ENCODE peak calls at places on chromosomes 16 and 17, in seven cellular contexts. J, L, D, Z, N, U and S are unnamed samples.

GRCh38 chr16:9049241-9049640 is 42.2 kb upstream of the HAPSTR1 start:
- DNase-seq in J (peak), L (no peak), D (no peak), Z (no peak), N (no peak), U (no peak), S (no peak)

GRCh38 chr17:82388922-82389283 is 17.3 kb downstream of the UTS2R start:
- DNase-seq in J (no peak), L (no peak), D (no peak), Z (no peak), N (no peak), U (no peak), S (no peak)

GRCh38 chr17:65039349-65039988 is 17.1 kb downstream of the GNA13 start:
- DNase-seq in J (no peak), L (no peak), D (no peak), Z (no peak), N (no peak), U (no peak), S (no peak)

GRCh38 chr17:2195729-2196128 is 107.9 kb downstream of the SMG6 start:
- DNase-seq in J (no peak), L (no peak), D (no peak), Z (no peak), N (no peak), U (no peak), S (no peak)

GRCh38 chr17:1829579-1830257 is at the start of the genes RPA1 and SMYD4:
- DNase-seq in J (peak), L (no peak), D (peak), Z (peak), N (peak), U (peak), S (peak)

GRCh38 chr16:57235128-57236092 is 9.6 kb upstream of the ARL2BP start:
- DNase-seq in J (peak), L (no peak), D (no peak), Z (no peak), N (no peak), U (no peak), S (no peak)

GRCh38 chr17:62994931-62995330 is 28.9 kb downstream of the TANC2 start:
- DNase-seq in J (no peak), L (no peak), D (no peak), Z (no peak), N (no peak), U (no peak), S (no peak)

GRCh38 chr17:78826836-78827509 is 13.6 kb downstream of the USP36 start:
- DNase-seq in J (no peak), L (no peak), D (peak), Z (no peak), N (no peak), U (no peak), S (no peak)

GRCh38 chr16:66928702-66929388 is 3.5 kb upstream of the RRAD start:
- DNase-seq in J (no peak), L (no peak), D (peak), Z (peak), N (no peak), U (peak), S (no peak)

GRCh38 chr16:48206594-48207242 is 37.4 kb upstream of the LONP2 start:
- DNase-seq in J (no peak), L (no peak), D (no peak), Z (no peak), N (no peak), U (no peak), S (no peak)

GRCh38 chr17:67994827-67995567 is 1.3 kb downstream of the C17orf58 start:
- DNase-seq in J (peak), L (no peak), D (peak), Z (no peak), N (no peak), U (peak), S (no peak)

GRCh38 chr17:28426081-28426519 is 20.1 kb upstream of the SLC46A1 start:
- DNase-seq in J (no peak), L (no peak), D (no peak), Z (peak), N (no peak), U (peak), S (no peak)

GRCh38 chr17:17698869-17699351 is 17.7 kb downstream of the RAI1 start:
- DNase-seq in J (no peak), L (no peak), D (no peak), Z (peak), N (no peak), U (peak), S (no peak)

GRCh38 chr17:57774872-57775271 is 29.8 kb upstream of the CCDC182 start:
- DNase-seq in J (no peak), L (no peak), D (no peak), Z (no peak), N (no peak), U (peak), S (no peak)

GRCh38 chr16:64952177-64952576 is 169.7 kb downstream of the CDH11 start:
- DNase-seq in J (peak), L (no peak), D (no peak), Z (no peak), N (no peak), U (no peak), S (no peak)

GRCh38 chr17:35616506-35616905 is 29.4 kb downstream of the AP2B1 start:
- DNase-seq in J (no peak), L (no peak), D (no peak), Z (no peak), N (no peak), U (no peak), S (no peak)

GRCh38 chr17:323181-323580 is 29.4 kb downstream of the RPH3AL start:
- DNase-seq in J (no peak), L (no peak), D (no peak), Z (no peak), N (no peak), U (no peak), S (no peak)

GRCh38 chr16:72848759-72849664 is 198.9 kb downstream of the ZFHX3 start:
- DNase-seq in J (peak), L (no peak), D (peak), Z (peak), N (peak), U (no peak), S (no peak)

GRCh38 chr16:12837344-12837743 is 33.7 kb upstream of the CPPED1 start:
- DNase-seq in J (no peak), L (no peak), D (no peak), Z (no peak), N (no peak), U (no peak), S (no peak)

GRCh38 chr17:9874722-9875121 is 30.3 kb downstream of the RCVRN start:
- DNase-seq in J (no peak), L (no peak), D (no peak), Z (no peak), N (no peak), U (peak), S (no peak)

GRCh38 chr16:73019456-73020362 is 28.2 kb downstream of the ZFHX3 start:
- DNase-seq in J (peak), L (no peak), D (no peak), Z (no peak), N (no peak), U (no peak), S (no peak)

GRCh38 chr16:29745126-29745852 is 501 bp downstream of the C16orf54 start:
- DNase-seq in J (no peak), L (no peak), D (peak), Z (no peak), N (peak), U (no peak), S (no peak)

GRCh38 chr17:7549401-7550055 is 670 bp downstream of the TNFSF12 start:
- DNase-seq in J (no peak), L (no peak), D (peak), Z (no peak), N (peak), U (no peak), S (no peak)

GRCh38 chr16:5504028-5504758 is 406.6 kb upstream of the EEF2KMT start:
- DNase-seq in J (no peak), L (no peak), D (no peak), Z (no peak), N (peak), U (no peak), S (no peak)

GRCh38 chr17:56440391-56440790 is 153.1 kb upstream of the NOG start:
- DNase-seq in J (peak), L (no peak), D (no peak), Z (no peak), N (no peak), U (no peak), S (no peak)

GRCh38 chr16:3170440-3171180 is 17.4 kb upstream of the OR1F1 start:
- DNase-seq in J (no peak), L (no peak), D (no peak), Z (peak), N (no peak), U (peak), S (no peak)

GRCh38 chr17:80105762-80106161 is 4.4 kb downstream of the GAA start:
- DNase-seq in J (peak), L (no peak), D (no peak), Z (no peak), N (no peak), U (no peak), S (no peak)

GRCh38 chr16:12874135-12874534 is 27.3 kb upstream of the SHISA9 start:
- DNase-seq in J (peak), L (no peak), D (no peak), Z (no peak), N (no peak), U (no peak), S (no peak)

GRCh38 chr16:85462405-85463227 is 150.5 kb upstream of the GSE1 start:
- DNase-seq in J (no peak), L (no peak), D (peak), Z (peak), N (peak), U (no peak), S (no peak)

GRCh38 chr17:82149401-82150099 is 51.5 kb upstream of the FASN start:
- DNase-seq in J (no peak), L (no peak), D (no peak), Z (no peak), N (no peak), U (no peak), S (no peak)

GRCh38 chr17:74740641-74741387 is 3.8 kb downstream of the RAB37 start:
- DNase-seq in J (no peak), L (no peak), D (no peak), Z (no peak), N (peak), U (no peak), S (no peak)

GRCh38 chr17:59892251-59892848 is 393 bp downstream of the TUBD1 start:
- DNase-seq in J (no peak), L (no peak), D (no peak), Z (no peak), N (no peak), U (no peak), S (no peak)

GRCh38 chr17:72381597-72382397 is 261.0 kb downstream of the SOX9 start:
- DNase-seq in J (no peak), L (no peak), D (no peak), Z (peak), N (no peak), U (peak), S (no peak)

GRCh38 chr17:76631821-76632565 is 11.6 kb downstream of the ST6GALNAC1 start:
- DNase-seq in J (no peak), L (no peak), D (peak), Z (no peak), N (no peak), U (no peak), S (no peak)

GRCh38 chr17:69144621-69145255 is 3.0 kb upstream of the ABCA6 start:
- DNase-seq in J (no peak), L (no peak), D (no peak), Z (no peak), N (no peak), U (no peak), S (no peak)

GRCh38 chr17:65074778-65075250 is 18.3 kb upstream of the GNA13 start:
- DNase-seq in J (no peak), L (no peak), D (peak), Z (no peak), N (peak), U (no peak), S (no peak)

GRCh38 chr17:1574697-1575471 is 12.3 kb upstream of the PITPNA start:
- DNase-seq in J (no peak), L (no peak), D (no peak), Z (no peak), N (no peak), U (peak), S (no peak)

GRCh38 chr17:79778504-79779087 is 648 bp downstream of the CBX2 start:
- DNase-seq in J (no peak), L (no peak), D (no peak), Z (peak), N (no peak), U (peak), S (no peak)

GRCh38 chr17:29131814-29132682 is 48.1 kb downstream of the MYO18A start:
- DNase-seq in J (peak), L (no peak), D (no peak), Z (no peak), N (no peak), U (no peak), S (no peak)

GRCh38 chr17:40317880-40318834 is 9.2 kb downstream of the RARA start:
- DNase-seq in J (peak), L (no peak), D (peak), Z (peak), N (peak), U (peak), S (peak)

GRCh38 chr17:40317345-40317873 is 8.4 kb downstream of the RARA start:
- DNase-seq in J (peak), L (no peak), D (peak), Z (peak), N (peak), U (peak), S (no peak)

GRCh38 chr17:40315678-40316570 is 6.9 kb downstream of the RARA start:
- DNase-seq in J (no peak), L (no peak), D (no peak), Z (no peak), N (peak), U (no peak), S (no peak)

GRCh38 chr17:40315206-40315605 is 6.2 kb downstream of the RARA start:
- DNase-seq in J (no peak), L (no peak), D (no peak), Z (no peak), N (no peak), U (no peak), S (no peak)

GRCh38 chr17:40316571-40317344 is 7.8 kb downstream of the RARA start:
- DNase-seq in J (peak), L (no peak), D (peak), Z (peak), N (peak), U (peak), S (no peak)
- TF ChIP-seq CTCF in J (no peak), L (no peak), D (no peak), Z (peak), N (no peak), U (no peak), S (no peak)

GRCh38 chr17:48951572-48951971 is 6.9 kb upstream of the SNF8 start:
- DNase-seq in J (no peak), L (no peak), D (no peak), Z (no peak), N (no peak), U (no peak), S (no peak)

GRCh38 chr17:48952904-48953303 is 8.3 kb upstream of the SNF8 start:
- DNase-seq in J (no peak), L (no peak), D (no peak), Z (no peak), N (no peak), U (no peak), S (no peak)

GRCh38 chr17:48954300-48954755 is 9.7 kb upstream of the SNF8 start:
- DNase-seq in J (peak), L (no peak), D (no peak), Z (peak), N (no peak), U (peak), S (no peak)
- TF ChIP-seq CTCF in J (peak), L (peak), D (no peak), Z (peak), N (no peak), U (peak), S (peak)

GRCh38 chr17:66855204-66855603 is 20.3 kb downstream of the CACNG5 start:
- DNase-seq in J (no peak), L (no peak), D (no peak), Z (peak), N (no peak), U (peak), S (no peak)

GRCh38 chr17:66860204-66860603 is 25.3 kb downstream of the CACNG5 start:
- DNase-seq in J (no peak), L (no peak), D (no peak), Z (no peak), N (no peak), U (no peak), S (no peak)

GRCh38 chr17:66863820-66864219 is 28.9 kb downstream of the CACNG5 start:
- DNase-seq in J (no peak), L (no peak), D (no peak), Z (no peak), N (no peak), U (no peak), S (no peak)

DNA sequence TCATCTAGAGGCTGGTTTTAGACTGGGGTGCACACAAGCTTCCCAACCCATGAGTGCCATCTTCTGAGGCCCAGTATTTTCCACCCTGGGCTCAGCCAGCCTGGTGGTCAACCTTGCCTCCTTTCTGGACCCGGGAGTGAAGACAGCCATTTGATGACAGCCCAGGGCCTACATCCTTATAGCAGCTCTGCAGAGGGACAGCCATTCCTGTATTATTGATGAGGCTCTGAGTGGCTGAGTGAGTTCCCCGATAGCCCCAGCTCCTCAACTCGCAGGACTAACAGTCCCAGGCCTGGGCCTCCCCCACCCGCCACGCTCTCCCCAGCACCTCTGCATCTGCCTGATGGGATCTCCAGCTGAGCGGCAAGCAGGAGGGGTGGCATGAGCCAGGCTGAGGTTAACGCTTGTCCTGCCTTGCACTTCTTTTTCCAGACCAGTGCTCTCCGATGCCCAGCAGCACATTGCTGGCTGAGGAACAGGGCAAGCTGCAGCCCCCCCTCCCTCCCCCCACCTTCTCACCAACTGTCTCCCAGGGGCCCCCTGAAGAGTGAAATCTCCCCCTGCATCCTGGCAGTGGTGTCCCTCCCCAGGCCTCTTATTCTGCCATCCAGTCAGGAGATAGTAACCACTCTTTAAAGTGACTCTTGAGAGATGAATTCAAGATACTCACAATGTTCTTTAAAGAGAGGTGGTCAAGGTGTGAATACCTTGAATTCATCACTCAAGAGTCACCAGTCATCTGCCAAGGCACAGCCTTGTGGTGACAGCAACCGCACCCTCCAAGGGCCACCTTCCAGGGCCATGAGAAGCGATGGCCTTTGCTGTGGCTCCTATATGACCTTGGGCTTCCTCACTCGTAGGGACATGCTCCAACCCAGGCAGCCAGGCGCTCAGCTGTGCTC is 23.5 kb downstream of the CACNG5 start:
- DNase-seq in J (no peak), L (no peak), D (no peak), Z (no peak), N (no peak), U (no peak), S (no peak)
- TF ChIP-seq CTCF in J (no peak), L (no peak), D (no peak), Z (no peak), N (no peak), U (no peak), S (no peak)

GRCh38 chr16:58249780-58250478 is 44.9 kb downstream of the PRSS54 start:
- DNase-seq in J (peak), L (no peak), D (peak), Z (peak), N (peak), U (peak), S (peak)

GRCh38 chr16:58249388-58249779 is 45.4 kb downstream of the PRSS54 start:
- DNase-seq in J (no peak), L (no peak), D (no peak), Z (no peak), N (no peak), U (no peak), S (no peak)

GRCh38 chr16:58258326-58258725 is 36.5 kb downstream of the PRSS54 start:
- DNase-seq in J (no peak), L (no peak), D (no peak), Z (no peak), N (no peak), U (no peak), S (no peak)

GRCh38 chr16:58256108-58256507 is 38.7 kb downstream of the PRSS54 start:
- DNase-seq in J (no peak), L (no peak), D (no peak), Z (no peak), N (no peak), U (no peak), S (no peak)

GRCh38 chr16:58252716-58253115 is 42.1 kb downstream of the PRSS54 start:
- DNase-seq in J (no peak), L (no peak), D (no peak), Z (no peak), N (no peak), U (no peak), S (no peak)
- TF ChIP-seq CTCF in J (no peak), L (no peak), D (no peak), Z (no peak), N (no peak), U (peak), S (no peak)